ENCODE peak calls at places on chromosomes 7 and 10, in six cellular contexts. U is GM12892, V is K562, X is H1, W is GM12878, D is HepG2. J is an unnamed sample.
A peak's percentile ranks its signal among the peaks of the same experiment; 100 is the strongest.

GRCh38 chr7:80907612-80908011 is 11.2 kb downstream of the SEMA3C start:
- DNase-seq in U (no peak), W (no peak), X (no peak), D (no peak), V (no peak), J (no peak)

GRCh38 chr7:99837649-99838361 is 10.0 kb downstream of the CYP3A43 start:
- DNase-seq in D (peak; percentile 45), V (no peak), X (no peak), U (no peak), W (peak; percentile 36), J (peak; percentile 11)

GRCh38 chr7:81478664-81479063 is 291.2 kb downstream of the HGF start:
- DNase-seq in U (no peak), X (no peak), D (peak; percentile 77), V (peak; percentile 11), W (no peak), J (no peak)

GRCh38 chr7:88331322-88331721 is 24.6 kb upstream of the STEAP4 start:
- DNase-seq in W (no peak), U (no peak), V (no peak), X (no peak), D (no peak), J (no peak)

GRCh38 chr10:86163522-86164215 is 202.9 kb downstream of the GRID1 start:
- DNase-seq in W (no peak), V (no peak), U (no peak), X (no peak), D (peak; percentile 48), J (no peak)

GRCh38 chr10:78459639-78460037 is 426.0 kb downstream of the RPS24 start:
- DNase-seq in U (no peak), X (no peak), V (no peak), W (no peak), D (no peak), J (no peak)

GRCh38 chr10:69468771-69469129 is 17.5 kb downstream of the TSPAN15 start:
- DNase-seq in X (no peak), D (no peak), V (no peak), W (no peak), U (no peak), J (no peak)

GRCh38 chr7:147279516-147279915 is 1162.9 kb downstream of the CNTNAP2 start:
- DNase-seq in V (no peak), X (no peak), W (no peak), D (peak; percentile 0), U (no peak), J (no peak)

GRCh38 chr7:155590215-155591023 is 44.1 kb upstream of the CNPY1 start:
- DNase-seq in W (no peak), X (no peak), D (peak; percentile 72), U (no peak), V (peak; percentile 70), J (no peak)

GRCh38 chr7:5429857-5430611 is 6.4 kb upstream of the TNRC18 start:
- DNase-seq in U (no peak), V (peak; percentile 55), X (no peak), W (no peak), D (no peak), J (no peak)

GRCh38 chr7:30727061-30727945 is 24.6 kb upstream of the INMT start:
- DNase-seq in D (no peak), V (no peak), U (no peak), W (no peak), X (peak; percentile 53), J (peak; percentile 35)

GRCh38 chr10:14820775-14821154 is 17.1 kb downstream of the CDNF start:
- DNase-seq in X (no peak), D (no peak), W (no peak), U (no peak), V (peak; percentile 41), J (no peak)

GRCh38 chr10:124329368-124329767 is 89.4 kb downstream of the OAT start:
- DNase-seq in V (no peak), D (no peak), W (no peak), X (peak; percentile 4), U (no peak), J (no peak)

GRCh38 chr10:86359111-86359510 is 7.5 kb downstream of the GRID1 start:
- DNase-seq in U (no peak), D (no peak), V (no peak), X (no peak), W (no peak), J (no peak)

GRCh38 chr10:70378122-70378521 is 4.3 kb downstream of the LRRC20 start:
- DNase-seq in X (no peak), U (no peak), D (no peak), W (no peak), V (no peak), J (no peak)

GRCh38 chr10:93945814-93946213 is 47.9 kb upstream of the PLCE1 start:
- DNase-seq in W (no peak), V (no peak), U (no peak), X (no peak), D (no peak), J (no peak)

GRCh38 chr10:70695241-70696030 is 23.1 kb downstream of the ADAMTS14 start:
- DNase-seq in U (no peak), V (no peak), X (no peak), D (no peak), W (no peak), J (no peak)

GRCh38 chr7:55020481-55020871 is 1.7 kb downstream of the EGFR start:
- DNase-seq in U (no peak), W (no peak), D (no peak), V (no peak), X (no peak), J (no peak)

GRCh38 chr10:118629211-118629610 is 33.8 kb upstream of the PRLHR start:
- DNase-seq in U (no peak), W (no peak), D (no peak), V (no peak), X (no peak), J (no peak)

GRCh38 chr7:87316846-87317545 is 28.5 kb upstream of the CROT start:
- DNase-seq in X (no peak), D (peak; percentile 11), U (no peak), W (no peak), V (no peak), J (no peak)

GRCh38 chr7:981793-982510 is 1.0 kb upstream of the CYP2W1 start:
- DNase-seq in U (no peak), V (no peak), D (no peak), W (no peak), X (no peak), J (no peak)

GRCh38 chr7:20776214-20776875 is 10.3 kb downstream of the SP8 start:
- DNase-seq in X (peak; percentile 82), V (no peak), D (no peak), U (no peak), W (no peak), J (no peak)

GRCh38 chr7:158737064-158737695 is 32.6 kb upstream of the NCAPG2 start:
- DNase-seq in V (no peak), D (no peak), U (no peak), X (peak; percentile 41), W (no peak), J (no peak)

DNA sequence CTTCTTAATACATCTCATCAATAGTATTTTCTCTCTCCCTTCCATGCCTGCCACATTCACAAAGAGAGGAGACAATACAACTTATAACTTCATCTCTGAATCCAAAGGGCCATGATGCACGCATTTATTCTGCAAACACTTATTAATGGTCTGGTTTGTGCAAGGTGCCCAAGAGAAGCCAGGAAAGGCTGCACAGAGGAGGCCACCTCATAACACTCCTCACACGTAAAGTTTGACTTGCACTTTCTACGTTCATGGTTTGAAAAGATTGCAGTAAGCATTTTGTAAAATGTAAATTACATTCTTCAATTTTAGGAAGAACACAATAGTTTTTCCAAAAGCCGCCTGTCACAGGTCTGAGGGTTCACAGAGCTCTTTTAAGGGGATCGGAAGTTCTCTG is 1.2 kb upstream of the PALS2 start:
- DNase-seq in U (no peak), X (no peak), D (no peak), V (no peak), W (no peak), J (no peak)
- TF ChIP-seq TAF1 in U (no peak), X (no peak), D (no peak), V (no peak), W (no peak), J (no peak)

GRCh38 chr7:2230226-2230625 is 2.5 kb downstream of the MAD1L1 start:
- DNase-seq in D (no peak), X (no peak), U (no peak), V (no peak), W (no peak), J (no peak)

GRCh38 chr7:2230882-2231281 is 1.9 kb downstream of the MAD1L1 start:
- DNase-seq in X (no peak), D (peak; percentile 31), U (no peak), W (no peak), V (no peak), J (no peak)

GRCh38 chr7:2233876-2234275 is 1.1 kb upstream of the MAD1L1 start:
- DNase-seq in U (no peak), D (no peak), W (no peak), V (no peak), X (no peak), J (no peak)

GRCh38 chr7:2231992-2232765 is 566 bp downstream of the MAD1L1 start:
- DNase-seq in U (peak; percentile 64), V (peak; percentile 22), W (no peak), D (peak; percentile 47), X (peak; percentile 63), J (no peak)

GRCh38 chr7:2232766-2233520 is at the start of gene MAD1L1:
- DNase-seq in W (no peak), X (peak; percentile 94), U (peak; percentile 91), D (peak; percentile 83), V (peak; percentile 94), J (peak; percentile 95)
- TF ChIP-seq POLR2A in W (peak; percentile 88), X (peak; percentile 80), U (peak; percentile 82), D (peak; percentile 78), V (peak; percentile 75), J (peak; percentile 50)

DNA sequence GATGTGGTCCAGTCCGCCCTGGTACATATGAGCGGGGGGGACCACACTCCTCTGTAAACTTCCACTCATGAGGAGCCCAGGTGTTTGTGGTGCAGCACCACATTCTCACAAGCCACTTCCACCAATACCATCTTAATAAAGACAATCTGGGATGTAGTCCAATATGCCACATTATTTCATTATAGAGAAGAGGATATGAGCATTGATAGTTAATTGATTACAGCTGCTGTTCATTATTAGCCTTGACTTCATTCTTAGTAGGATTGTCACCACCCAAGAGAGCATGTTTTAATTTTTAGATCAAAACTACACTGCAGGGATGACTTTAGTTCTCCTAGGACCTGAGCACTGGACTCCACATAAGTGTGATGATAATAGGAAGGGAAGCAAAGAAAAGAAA is 40.5 kb downstream of the ERCC6 start:
- DNase-seq in W (no peak), D (no peak), U (no peak), X (no peak), V (no peak), J (no peak)
- TF ChIP-seq TAF1 in W (no peak), D (no peak), U (no peak), X (no peak), V (no peak), J (no peak)

GRCh38 chr7:151085329-151085690 is 965 bp upstream of the AGAP3 start:
- DNase-seq in D (no peak), V (no peak), U (no peak), X (no peak), W (no peak), J (no peak)

GRCh38 chr7:151083824-151084160 is 499 bp upstream of the TMUB1 start:
- DNase-seq in W (no peak), X (no peak), U (no peak), D (no peak), V (no peak), J (no peak)

GRCh38 chr7:151086802-151087246 is 549 bp downstream of the AGAP3 start:
- DNase-seq in D (no peak), W (no peak), X (peak; percentile 74), V (peak; percentile 68), U (no peak), J (no peak)

GRCh38 chr7:151087247-151088018 is 1.2 kb downstream of the AGAP3 start:
- DNase-seq in X (no peak), V (peak; percentile 79), U (no peak), D (peak; percentile 35), W (no peak), J (no peak)

GRCh38 chr7:151085691-151086620 is at the start of gene AGAP3:
- DNase-seq in V (peak; percentile 97), X (peak; percentile 86), D (peak; percentile 75), U (peak; percentile 87), W (no peak), J (peak; percentile 83)
- TF ChIP-seq POLR2A in V (peak; percentile 97), X (peak; percentile 48), D (no peak), U (peak; percentile 60), W (peak; percentile 85), J (no peak)